ENCODE peak calls at places on chromosome 15, in four cellular contexts. T is ELF-1; L is GM12891; X is stimulated activated CD8-positive, alpha-beta memory T cell treated with anti-CD3 and anti-CD28 coated beads, Interleukin-15, amount 100 ng/mL, for 48 hours. U is an unnamed sample.

GRCh38 chr15:70508561-70509281 is 254.6 kb downstream of the UACA start:
- DNase-seq in X (no peak), T (peak; percentile 56), L (no peak), U (no peak)

GRCh38 chr15:100433304-100433703 is 91.5 kb upstream of the ADAMTS17 start:
- DNase-seq in L (no peak), X (no peak), T (no peak), U (no peak)

GRCh38 chr15:41564286-41564959 is 5.4 kb downstream of the TYRO3 start:
- DNase-seq in X (no peak), T (peak; percentile 89), L (no peak), U (no peak)

GRCh38 chr15:64521201-64521600 is 60.8 kb downstream of the ZNF609 start:
- DNase-seq in T (no peak), L (no peak), X (no peak), U (no peak)

GRCh38 chr15:85615930-85616329 is 178.8 kb downstream of the KLHL25 start:
- DNase-seq in T (peak; percentile 38), X (no peak), L (peak; percentile 24), U (no peak)

GRCh38 chr15:88649286-88649733 is 10.5 kb downstream of the ISG20 start:
- DNase-seq in L (peak; percentile 50), T (no peak), X (peak; percentile 75), U (peak; percentile 88)

GRCh38 chr15:101201411-101202174 is 50.3 kb downstream of the CHSY1 start:
- DNase-seq in T (peak; percentile 89), X (no peak), L (no peak), U (no peak)

GRCh38 chr15:98843844-98844243 is 163.7 kb downstream of the PGPEP1L start:
- DNase-seq in X (no peak), L (no peak), T (no peak), U (no peak)

GRCh38 chr15:57751177-57751800 is 44.8 kb downstream of the POLR2M start:
- DNase-seq in T (no peak), X (no peak), L (no peak), U (no peak)

GRCh38 chr15:33535135-33535534 is 224.4 kb downstream of the RYR3 start:
- DNase-seq in T (no peak), L (no peak), X (no peak), U (no peak)

GRCh38 chr15:43514241-43515057 is 3.0 kb upstream of the MAP1A start:
- DNase-seq in X (no peak), T (peak; percentile 64), L (no peak), U (no peak)

GRCh38 chr15:85382942-85383341 is 2.5 kb downstream of the AKAP13 start:
- DNase-seq in L (no peak), X (no peak), T (no peak), U (no peak)

GRCh38 chr15:86526938-86527735 is 447.5 kb downstream of the AGBL1 start:
- DNase-seq in T (no peak), L (no peak), X (no peak), U (no peak)

GRCh38 chr15:89797678-89798201 is 16.9 kb downstream of the ANPEP start:
- DNase-seq in L (no peak), T (no peak), X (no peak), U (no peak)

GRCh38 chr15:71291723-71292122 is 176.5 kb downstream of the THSD4 start:
- DNase-seq in T (no peak), L (no peak), X (no peak), U (no peak)

GRCh38 chr15:65067645-65068416 is at the start of gene RASL12:
- DNase-seq in X (no peak), T (peak; percentile 51), L (no peak), U (no peak)

GRCh38 chr15:52749250-52749649 is 40.9 kb downstream of the ONECUT1 start:
- DNase-seq in L (no peak), X (no peak), T (no peak), U (no peak)

GRCh38 chr15:42919308-42919707 is 1.3 kb downstream of the TTBK2 start:
- DNase-seq in L (no peak), T (no peak), X (no peak), U (no peak)

GRCh38 chr15:91627473-91628309 is 225.8 kb upstream of the SLCO3A1 start:
- DNase-seq in T (peak; percentile 5), L (no peak), X (no peak), U (no peak)

GRCh38 chr15:57560976-57561711 is 30.6 kb upstream of the MYZAP start:
- DNase-seq in X (no peak), T (peak; percentile 63), L (peak; percentile 35), U (no peak)

GRCh38 chr15:92763459-92763858 is 107.9 kb upstream of the FAM174B start:
- DNase-seq in X (no peak), T (no peak), L (no peak), U (no peak)